ENCODE peak calls at places on chromosome 7, in four cellular contexts. I, N, F and Z are unnamed samples.

GRCh38 chr7:127446842-127447241 is 54.3 kb upstream of the ZNF800 start:
- DNase-seq in I (no peak), N (no peak), F (no peak), Z (no peak)

GRCh38 chr7:91778416-91778815 is 102.1 kb downstream of the MTERF1 start:
- DNase-seq in I (no peak), N (no peak), F (no peak), Z (no peak)

GRCh38 chr7:151727579-151728285 is 149.2 kb downstream of the PRKAG2 start:
- DNase-seq in I (peak), N (peak), F (peak), Z (peak)

GRCh38 chr7:114102131-114102530 is 183.3 kb upstream of the PPP1R3A start:
- DNase-seq in I (no peak), N (no peak), F (no peak), Z (no peak)

GRCh38 chr7:7428806-7429205 is 106.9 kb downstream of the COL28A1 start:
- DNase-seq in I (no peak), N (no peak), F (no peak), Z (no peak)

GRCh38 chr7:124031919-124032318 is 948 bp downstream of the TMEM229A start:
- DNase-seq in I (no peak), N (no peak), F (peak), Z (no peak)

GRCh38 chr7:134457166-134457565 is 1.7 kb downstream of the AKR1B1 start:
- DNase-seq in I (no peak), N (no peak), F (no peak), Z (no peak)

GRCh38 chr7:64947252-64948000 is 43.4 kb downstream of the ZNF117 start:
- DNase-seq in I (no peak), N (no peak), F (peak), Z (no peak)

GRCh38 chr7:107614425-107614824 is 34.4 kb downstream of the BCAP29 start:
- DNase-seq in I (no peak), N (no peak), F (no peak), Z (no peak)

GRCh38 chr7:127107601-127108007 is 145.1 kb downstream of the GRM8 start:
- DNase-seq in I (no peak), N (peak), F (peak), Z (peak)

GRCh38 chr7:25429731-25430130 is 201.4 kb upstream of the NPVF start:
- DNase-seq in I (no peak), N (no peak), F (no peak), Z (no peak)

GRCh38 chr7:47526466-47526865 is 55.4 kb downstream of the TNS3 start:
- DNase-seq in I (no peak), N (no peak), F (no peak), Z (no peak)

GRCh38 chr7:16609842-16610450 is 35.6 kb downstream of the ANKMY2 start:
- DNase-seq in I (no peak), N (no peak), F (no peak), Z (no peak)

GRCh38 chr7:3042861-3043489 is 692 bp downstream of the CARD11 start:
- DNase-seq in I (no peak), N (no peak), F (no peak), Z (peak)

GRCh38 chr7:44394636-44395035 is 69.2 kb upstream of the CAMK2B start:
- DNase-seq in I (no peak), N (no peak), F (no peak), Z (no peak)

GRCh38 chr7:10940748-10941358 is 32.8 kb upstream of the PHF14 start:
- DNase-seq in I (no peak), N (peak), F (no peak), Z (peak)

GRCh38 chr7:101950450-101951119 is 133.2 kb downstream of the CUX1 start:
- DNase-seq in I (no peak), N (peak), F (no peak), Z (no peak)

GRCh38 chr7:149854611-149855367 is 16.6 kb downstream of the ZNF862 start:
- DNase-seq in I (no peak), N (no peak), F (peak), Z (peak)

GRCh38 chr7:47336178-47337020 is 245.5 kb downstream of the TNS3 start:
- DNase-seq in I (no peak), N (no peak), F (no peak), Z (no peak)

GRCh38 chr7:7385421-7385820 is 150.3 kb downstream of the COL28A1 start:
- DNase-seq in I (no peak), N (no peak), F (no peak), Z (no peak)

GRCh38 chr7:75889826-75890225 is 11.0 kb downstream of the RHBDD2 start:
- DNase-seq in I (peak), N (no peak), F (no peak), Z (peak)

GRCh38 chr7:31763548-31763947 is 76.5 kb downstream of the PPP1R17 start:
- DNase-seq in I (no peak), N (no peak), F (no peak), Z (no peak)
- TF ChIP-seq CTCF in I (no peak), N (no peak), F (peak), Z (no peak)

DNA sequence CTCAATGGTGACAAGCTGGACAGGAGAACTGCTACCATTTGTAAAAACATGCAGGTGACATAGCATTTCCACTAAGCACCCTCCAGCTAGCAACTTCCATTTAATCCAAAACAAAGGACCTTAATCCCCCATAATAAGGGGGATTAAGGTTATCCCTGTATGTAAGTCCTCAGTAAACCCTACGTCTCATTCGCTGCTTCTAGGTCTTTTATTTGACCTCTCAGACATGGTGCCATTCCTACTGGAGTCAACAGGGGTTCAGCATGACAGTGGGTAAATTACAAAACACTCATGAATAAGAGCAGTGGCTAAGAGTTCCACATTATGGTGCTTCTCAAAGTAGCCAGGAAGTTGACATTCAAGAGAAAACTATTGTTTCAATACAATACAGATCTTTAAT is 121.8 kb upstream of the CAV2 start:
- DNase-seq in I (no peak), N (no peak), F (no peak), Z (no peak)
- TF ChIP-seq CTCF in I (no peak), N (no peak), F (no peak), Z (no peak)

GRCh38 chr7:28410628-28411578 is 1.4 kb upstream of the CREB5 start:
- DNase-seq in I (peak), N (no peak), F (peak), Z (peak)
- TF ChIP-seq CTCF in I (no peak), N (no peak), F (no peak), Z (no peak)

GRCh38 chr7:668139-668871 is 58.2 kb upstream of the DNAAF5 start:
- DNase-seq in I (no peak), N (no peak), F (no peak), Z (no peak)
- TF ChIP-seq CTCF in I (no peak), N (no peak), F (no peak), Z (no peak)

DNA sequence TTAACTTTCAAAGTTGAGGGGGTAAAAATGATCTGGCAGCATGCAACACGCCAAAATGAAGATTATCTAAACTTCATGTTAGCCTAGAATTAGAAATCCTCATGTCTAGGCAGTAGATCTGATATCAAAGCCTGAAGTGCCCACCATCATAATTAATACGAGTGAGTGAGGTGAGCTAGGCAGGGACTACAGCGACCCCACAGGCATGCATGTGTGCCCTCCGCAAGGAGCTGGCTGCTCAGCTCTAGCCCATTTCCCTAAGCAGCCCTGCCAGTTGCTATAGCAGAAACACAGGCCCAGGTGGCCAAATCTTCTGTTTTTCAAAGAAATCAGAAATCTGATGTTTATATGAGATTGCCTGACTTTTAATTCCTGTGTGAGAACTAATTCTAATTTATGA is 93.1 kb upstream of the IFRD1 start:
- DNase-seq in I (no peak), N (no peak), F (no peak), Z (no peak)
- TF ChIP-seq CTCF in I (no peak), N (no peak), F (no peak), Z (no peak)